ENCODE peak calls at places on chromosomes 6 and 20, in nine cellular contexts. A is GM12865; F is BJ; X is CD8-positive, alpha-beta T cell; O is SK-N-SH; C is astrocyte of the cerebellum; P is effector memory CD4-positive, alpha-beta T cell; L is gastrocnemius medialis; H is small intestine. J is an unnamed sample.

GRCh38 chr6:55822815-55823214 is 52.6 kb downstream of the BMP5 start:
- DNase-seq in A (no peak), X (no peak), L (no peak), C (no peak), P (no peak), H (no peak), O (no peak), F (no peak), J (peak)

GRCh38 chr20:7031222-7031621 is 263.7 kb downstream of the BMP2 start:
- DNase-seq in X (no peak), O (peak), H (no peak), C (no peak), L (no peak), A (no peak), P (no peak), F (no peak), J (no peak)

GRCh38 chr6:73108949-73109348 is 116.3 kb downstream of the KHDC1L start:
- DNase-seq in C (no peak), X (no peak), L (no peak), P (no peak), A (no peak), O (peak), H (no peak), F (no peak), J (no peak)

GRCh38 chr6:5499644-5500306 is 238.5 kb downstream of the FARS2 start:
- DNase-seq in X (no peak), O (no peak), L (no peak), A (no peak), F (peak), H (no peak), P (no peak), C (no peak), J (peak)

GRCh38 chr6:42914546-42914945 is 1.3 kb upstream of the PTCRA start:
- DNase-seq in A (no peak), F (no peak), L (no peak), H (no peak), P (no peak), C (no peak), X (no peak), O (no peak), J (no peak)

GRCh38 chr6:7424967-7425807 is 35.6 kb downstream of the RIOK1 start:
- DNase-seq in H (peak), X (no peak), A (peak), C (no peak), F (no peak), O (peak), L (no peak), P (no peak), J (no peak)

GRCh38 chr6:90610671-90611542 is 24.0 kb upstream of the MAP3K7 start:
- DNase-seq in L (no peak), P (no peak), X (peak), H (no peak), O (peak), F (no peak), A (peak), C (no peak), J (no peak)

GRCh38 chr20:44247131-44247571 is at the start of gene GDAP1L1:
- DNase-seq in O (peak), X (no peak), P (no peak), L (no peak), A (no peak), H (no peak), C (no peak), F (no peak), J (no peak)

GRCh38 chr6:156976144-156977088 is 199.2 kb downstream of the ARID1B start:
- DNase-seq in X (no peak), L (no peak), F (no peak), C (no peak), O (no peak), P (no peak), A (peak), H (no peak), J (no peak)

GRCh38 chr6:139597781-139598368 is 223.4 kb upstream of the CITED2 start:
- DNase-seq in L (peak), X (no peak), C (peak), O (no peak), A (no peak), P (no peak), H (peak), F (peak), J (peak)

GRCh38 chr6:6723792-6724318 is 135.3 kb downstream of the LY86 start:
- DNase-seq in C (no peak), A (no peak), O (no peak), H (peak), L (no peak), X (no peak), P (no peak), F (no peak), J (no peak)

GRCh38 chr6:151681426-151682059 is 125.9 kb upstream of the ESR1 start:
- DNase-seq in O (no peak), L (no peak), A (peak), C (no peak), H (no peak), X (no peak), P (no peak), F (no peak), J (no peak)

GRCh38 chr6:125658759-125659431 is 90.5 kb upstream of the HEY2 start:
- DNase-seq in L (no peak), P (no peak), O (no peak), A (no peak), F (no peak), H (no peak), X (no peak), C (peak), J (no peak)

GRCh38 chr6:101544286-101544685 is 150.8 kb downstream of the GRIK2 start:
- DNase-seq in C (no peak), F (no peak), P (no peak), O (no peak), H (no peak), X (no peak), A (no peak), L (no peak), J (no peak)

GRCh38 chr6:33620158-33620583 is 951 bp upstream of the ITPR3 start:
- DNase-seq in F (no peak), L (no peak), P (peak), H (peak), A (peak), O (peak), X (peak), C (no peak), J (no peak)

GRCh38 chr6:37048851-37049734 is 43.6 kb downstream of the FGD2 start:
- DNase-seq in A (peak), L (no peak), X (peak), F (peak), O (no peak), P (peak), C (peak), H (no peak), J (peak)

GRCh38 chr6:43712590-43712989 is 25.0 kb upstream of the MRPS18A start:
- DNase-seq in H (no peak), F (no peak), L (no peak), X (no peak), O (no peak), P (no peak), A (no peak), C (no peak), J (no peak)

GRCh38 chr6:68958327-68958726 is 323.2 kb downstream of the ADGRB3 start:
- DNase-seq in P (no peak), L (no peak), H (no peak), X (no peak), F (no peak), C (no peak), A (peak), O (peak), J (no peak)

GRCh38 chr20:33490023-33490933 is at the start of gene CBFA2T2:
- DNase-seq in L (no peak), H (peak), C (no peak), X (peak), P (no peak), O (no peak), A (no peak), F (no peak), J (peak)

GRCh38 chr20:62662422-62662821 is 20.1 kb downstream of the SLCO4A1 start:
- DNase-seq in F (peak), H (no peak), A (no peak), O (no peak), P (no peak), L (no peak), C (peak), X (no peak), J (no peak)

GRCh38 chr6:149208071-149208670 is 109.3 kb upstream of the TAB2 start:
- DNase-seq in P (no peak), O (no peak), L (no peak), F (no peak), X (no peak), A (no peak), H (no peak), C (no peak), J (no peak)

GRCh38 chr20:9572690-9573089 is 58.3 kb downstream of the LAMP5 start:
- DNase-seq in O (peak), H (no peak), F (no peak), X (no peak), L (no peak), A (no peak), P (no peak), C (no peak), J (no peak)

GRCh38 chr6:29424575-29424974 is 9.8 kb downstream of the OR12D1 start:
- DNase-seq in P (no peak), A (no peak), F (no peak), L (no peak), H (no peak), C (no peak), X (no peak), O (no peak), J (no peak)

GRCh38 chr20:2131366-2131765 is 29.7 kb downstream of the STK35 start:
- DNase-seq in P (no peak), C (peak), A (no peak), F (no peak), X (no peak), O (no peak), H (no peak), L (no peak), J (no peak)

GRCh38 chr6:116666869-116667268 is 1.7 kb downstream of the ZUP1 start:
- DNase-seq in C (no peak), F (no peak), H (no peak), P (no peak), O (no peak), X (no peak), A (peak), L (no peak), J (no peak)

DNA sequence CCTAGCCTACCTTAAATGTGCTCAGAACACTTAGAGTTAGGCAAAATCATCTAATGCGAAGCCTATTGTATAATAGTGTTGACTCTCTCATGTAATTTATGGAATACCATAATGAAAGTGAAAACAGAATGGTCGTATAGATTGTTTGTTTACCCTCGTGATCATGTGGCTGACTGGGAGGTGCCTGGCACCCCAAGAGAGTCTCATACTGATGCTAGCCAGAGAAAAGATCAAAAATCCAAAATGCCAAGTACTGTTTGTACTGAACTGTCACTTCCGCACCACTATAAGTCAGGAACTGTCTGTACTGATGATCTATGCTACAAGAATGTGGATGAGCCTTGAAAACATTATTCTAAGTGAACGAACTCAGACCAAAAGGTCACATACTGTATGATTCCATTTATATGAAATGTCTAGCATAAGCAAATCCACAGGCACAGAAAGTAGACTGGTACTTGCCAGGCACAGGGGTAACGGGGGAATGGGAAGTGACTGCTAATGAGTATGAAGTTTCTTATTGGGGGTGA is 22.4 kb downstream of the ZMYND8 start:
- DNase-seq in C (peak), X (no peak), O (no peak), L (peak), H (peak), A (no peak), F (peak), P (no peak), J (peak)
- H3K4me3 ChIP-seq in C (no peak), X (no peak), O (peak), L (peak), H (no peak), A (no peak), F (no peak), P (no peak), J (no peak)

DNA sequence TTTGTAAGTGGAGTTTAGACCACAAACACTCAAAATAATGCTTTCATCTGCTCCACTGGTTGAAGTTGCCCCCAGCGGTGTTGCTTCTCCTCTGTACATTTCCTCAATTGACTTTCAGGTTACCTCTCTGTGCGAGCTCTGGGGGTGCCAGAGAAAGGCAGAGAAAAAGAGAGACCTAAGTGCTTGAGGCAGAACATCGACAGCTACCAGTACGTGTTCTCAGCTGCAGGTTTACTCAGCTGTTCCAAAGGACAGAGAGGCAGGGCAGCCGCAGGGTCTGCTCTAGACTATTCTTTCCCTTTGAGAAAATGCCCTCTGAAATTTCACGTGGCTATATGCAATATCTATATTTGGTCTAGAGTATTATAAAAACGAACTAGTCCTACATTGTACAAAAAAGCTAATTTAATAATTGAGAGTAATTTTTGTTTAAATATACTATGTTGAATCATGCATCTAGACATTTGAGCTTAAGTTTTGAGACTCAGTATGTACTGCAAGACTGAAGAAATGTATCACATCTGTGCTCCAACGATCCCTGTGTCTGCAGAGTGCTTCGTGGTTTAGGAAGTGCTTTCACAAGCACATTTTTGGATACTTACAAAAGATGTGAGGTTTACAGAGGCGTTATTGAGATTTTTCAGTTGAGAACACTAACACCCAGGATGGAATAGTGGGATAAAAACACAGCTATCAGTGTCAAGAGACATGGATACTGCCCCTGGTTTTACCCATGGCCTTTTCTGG is 453.5 kb upstream of the FLRT3 start:
- DNase-seq in C (peak), P (no peak), L (no peak), H (no peak), F (peak), A (peak), O (no peak), X (no peak), J (peak)
- H3K4me3 ChIP-seq in C (no peak), P (no peak), L (no peak), H (no peak), F (no peak), A (no peak), O (no peak), X (no peak), J (no peak)

GRCh38 chr6:26323525-26324294 is 41.3 kb upstream of the BTN3A2 start:
- DNase-seq in O (no peak), C (no peak), F (no peak), L (no peak), A (peak), X (no peak), H (no peak), P (no peak), J (no peak)
- H3K4me3 ChIP-seq in O (no peak), C (no peak), F (no peak), L (no peak), A (no peak), X (no peak), H (no peak), P (no peak), J (no peak)

GRCh38 chr20:19654906-19655305 is 103.2 kb upstream of the RIN2 start:
- DNase-seq in C (no peak), A (no peak), L (no peak), F (no peak), O (no peak), X (no peak), P (no peak), H (no peak), J (peak)

GRCh38 chr20:19653328-19653727 is 104.7 kb upstream of the RIN2 start:
- DNase-seq in A (no peak), F (no peak), L (no peak), H (no peak), O (no peak), X (no peak), C (no peak), P (no peak), J (no peak)

GRCh38 chr20:19647992-19648391 is 110.1 kb upstream of the RIN2 start:
- DNase-seq in P (no peak), H (no peak), C (no peak), A (no peak), L (no peak), O (no peak), F (no peak), X (no peak), J (no peak)

GRCh38 chr20:19649041-19649440 is 109.0 kb upstream of the RIN2 start:
- DNase-seq in A (no peak), H (no peak), F (no peak), X (no peak), O (no peak), L (no peak), P (no peak), C (no peak), J (no peak)

DNA sequence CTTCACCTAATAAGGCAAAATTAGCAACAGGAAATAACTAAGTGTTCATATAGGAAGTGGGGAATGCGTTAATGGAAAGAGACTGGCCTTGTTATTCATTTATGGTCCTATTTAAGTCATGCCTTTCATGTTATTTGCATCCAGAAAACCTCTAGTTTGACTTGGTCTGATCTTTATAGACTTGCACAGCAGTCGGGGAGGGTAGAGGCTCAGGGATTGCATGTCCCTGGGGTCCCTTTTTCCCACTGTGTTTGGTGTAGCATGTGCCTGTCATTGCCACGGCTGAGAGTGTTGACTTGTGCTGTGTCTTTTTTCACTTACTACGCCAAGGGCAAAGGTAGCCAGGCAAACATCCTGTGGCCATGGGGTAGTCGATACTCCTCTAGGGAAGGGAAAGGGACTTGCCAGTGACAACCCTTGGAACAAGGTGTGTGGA is 105.4 kb upstream of the RIN2 start:
- DNase-seq in X (no peak), F (no peak), C (no peak), A (peak), P (no peak), H (no peak), O (no peak), L (no peak), J (no peak)
- H3K4me3 ChIP-seq in X (no peak), F (no peak), C (no peak), A (no peak), P (no peak), H (no peak), O (no peak), L (no peak), J (no peak)

GRCh38 chr6:26538936-26539615 is 910 bp downstream of the HMGN4 start:
- DNase-seq in L (no peak), P (no peak), C (no peak), O (no peak), H (no peak), A (no peak), F (no peak), X (no peak), J (no peak)
- H3K4me3 ChIP-seq in L (peak), P (peak), C (peak), O (peak), H (peak), A (peak), F (peak), X (peak), J (peak)

GRCh38 chr20:35883778-35884540 is 70.3 kb downstream of the SCAND1 start:
- DNase-seq in O (peak), A (peak), H (peak), X (peak), C (peak), P (peak), F (peak), L (peak), J (peak)
- H3K4me3 ChIP-seq in O (peak), A (no peak), H (no peak), X (no peak), C (peak), P (no peak), F (peak), L (no peak), J (peak)

DNA sequence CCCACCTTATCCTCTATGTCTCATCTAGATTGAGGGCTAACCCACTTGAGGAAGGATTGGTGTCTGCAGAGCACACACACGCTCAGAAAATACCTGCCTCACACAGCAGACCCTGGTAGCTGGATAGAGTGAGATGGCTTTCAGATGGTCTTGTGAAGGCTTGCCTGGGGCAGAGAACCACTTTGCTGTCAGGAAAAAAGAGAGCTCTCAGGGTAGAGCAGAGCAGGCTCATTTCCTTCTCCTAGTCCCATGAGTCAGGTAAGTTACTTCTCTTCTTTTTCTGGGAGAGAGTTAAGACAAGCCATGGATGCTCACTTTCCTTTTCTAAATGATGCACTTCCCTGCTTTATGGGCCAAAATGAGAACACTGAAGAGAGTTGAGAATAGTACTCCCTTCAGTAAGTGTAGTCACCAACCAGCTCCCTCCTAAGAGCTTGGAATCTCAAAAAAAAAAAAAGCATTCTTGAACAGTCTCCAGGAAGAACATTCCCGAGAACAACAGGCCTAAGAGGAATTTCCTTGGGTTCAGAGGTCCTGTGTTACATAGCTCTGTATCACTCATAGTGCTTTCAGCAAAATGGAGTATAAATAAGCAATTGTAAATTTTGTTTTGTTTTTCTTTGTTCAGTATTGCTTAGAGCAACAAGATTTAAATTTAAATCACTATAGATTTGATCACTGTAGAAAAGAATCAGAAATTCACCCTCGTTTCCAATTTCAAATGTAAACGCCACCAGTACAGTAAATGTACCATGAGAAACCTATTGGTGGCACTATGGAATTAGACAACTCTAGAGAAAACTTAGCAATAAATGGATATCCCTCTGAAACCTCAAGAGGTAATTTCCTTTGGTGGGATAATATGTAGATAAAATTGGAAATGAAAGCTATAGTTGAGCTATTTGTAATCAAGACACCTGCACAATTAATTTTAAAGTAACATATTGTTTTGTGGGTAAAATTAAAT is 530.3 kb downstream of the RFPL4B start:
- DNase-seq in L (no peak), H (peak), O (peak), C (peak), X (no peak), F (peak), P (no peak), A (no peak), J (peak)
- H3K4me3 ChIP-seq in L (no peak), H (no peak), O (no peak), C (no peak), X (no peak), F (no peak), P (no peak), A (no peak), J (no peak)

GRCh38 chr20:23366384-23366783 is 4.4 kb downstream of the GZF1 start:
- DNase-seq in A (no peak), X (no peak), F (no peak), P (no peak), C (no peak), H (peak), L (no peak), O (no peak), J (no peak)
- H3K4me3 ChIP-seq in A (no peak), X (no peak), F (no peak), P (no peak), C (no peak), H (no peak), L (no peak), O (no peak), J (no peak)